ENCODE peak calls at places on chromosomes 1 and 21, in five cellular contexts. T is pancreas, I is neural progenitor cell, Q is psoas muscle, X is fibroblast of lung. R is an unnamed sample.

GRCh38 chr1:152000989-152001630 is 7.5 kb upstream of the S100A10 start:
- DNase-seq in T (no peak), I (no peak), Q (no peak), X (no peak), R (no peak)

GRCh38 chr1:35808376-35809155 is 750 bp downstream of the AGO4 start:
- DNase-seq in T (peak; percentile 70), I (peak; percentile 43), Q (peak; percentile 63), X (peak; percentile 23), R (peak; percentile 14)

GRCh38 chr21:31471865-31472264 is 127.8 kb upstream of the TIAM1 start:
- DNase-seq in T (no peak), I (no peak), Q (no peak), X (no peak), R (no peak)

GRCh38 chr1:159959451-159959850 is 5.4 kb upstream of the SLAMF9 start:
- DNase-seq in T (no peak), I (no peak), Q (no peak), X (no peak), R (no peak)

GRCh38 chr1:231315887-231316286 is 21.8 kb downstream of the EXOC8 start:
- DNase-seq in T (no peak), I (peak; percentile 65), Q (peak; percentile 58), X (peak; percentile 24), R (peak; percentile 65)

GRCh38 chr21:34890724-34891609 is 158.1 kb downstream of the RUNX1 start:
- DNase-seq in T (peak; percentile 64), I (peak; percentile 72), Q (peak; percentile 65), X (peak; percentile 61), R (peak; percentile 56)

GRCh38 chr1:59971464-59971911 is 44.9 kb upstream of the CYP2J2 start:
- DNase-seq in T (peak; percentile 80), I (peak; percentile 82), Q (peak; percentile 79), X (peak; percentile 69), R (peak; percentile 76)

GRCh38 chr1:23720256-23720995 is 22.8 kb upstream of the ELOA start:
- DNase-seq in T (no peak), I (no peak), Q (no peak), X (no peak), R (no peak)

GRCh38 chr1:60727553-60727952 is 354.8 kb upstream of the NFIA start:
- DNase-seq in T (no peak), I (no peak), Q (no peak), X (no peak), R (no peak)

GRCh38 chr1:218676991-218677390 is 331.9 kb downstream of the TGFB2 start:
- DNase-seq in T (no peak), I (peak; percentile 7), Q (no peak), X (no peak), R (no peak)

GRCh38 chr1:230044729-230045128 is 22.3 kb upstream of the GALNT2 start:
- DNase-seq in T (no peak), I (no peak), Q (no peak), X (no peak), R (no peak)

GRCh38 chr1:99247199-99247598 is 17.1 kb upstream of the PLPPR4 start:
- DNase-seq in T (no peak), I (no peak), Q (no peak), X (no peak), R (no peak)

GRCh38 chr1:91635763-91636162 is 135.1 kb downstream of the CDC7 start:
- DNase-seq in T (no peak), I (no peak), Q (no peak), X (no peak), R (no peak)

GRCh38 chr1:46393510-46393909 is 607 bp upstream of the FAAH start:
- DNase-seq in T (no peak), I (peak; percentile 79), Q (no peak), X (no peak), R (no peak)

GRCh38 chr1:56838726-56839125 is 15.9 kb upstream of the C8A start:
- DNase-seq in T (no peak), I (no peak), Q (no peak), X (peak; percentile 24), R (no peak)

GRCh38 chr1:55006931-55007330 is 8.2 kb downstream of the BSND start:
- DNase-seq in T (peak; percentile 30), I (no peak), Q (no peak), X (no peak), R (no peak)

GRCh38 chr1:6280761-6281451 is 20.0 kb upstream of the GPR153 start:
- DNase-seq in T (no peak), I (peak; percentile 76), Q (peak; percentile 66), X (peak; percentile 74), R (peak; percentile 65)

GRCh38 chr1:218463194-218464156 is 118.3 kb downstream of the TGFB2 start:
- DNase-seq in T (peak; percentile 26), I (peak; percentile 70), Q (peak; percentile 82), X (peak; percentile 74), R (no peak)

GRCh38 chr1:219660666-219661463 is 48.0 kb upstream of the ZC3H11B start:
- DNase-seq in T (peak; percentile 90), I (peak; percentile 92), Q (peak; percentile 91), X (peak; percentile 93), R (peak; percentile 96)

GRCh38 chr1:241275981-241276380 is 81.0 kb downstream of the RGS7 start:
- DNase-seq in T (no peak), I (no peak), Q (no peak), X (no peak), R (no peak)

GRCh38 chr21:38913120-38913975 is 107.6 kb downstream of the ETS2 start:
- DNase-seq in T (peak; percentile 90), I (peak; percentile 64), Q (peak; percentile 89), X (peak; percentile 59), R (peak; percentile 84)

GRCh38 chr1:155126494-155127104 is 1.1 kb upstream of the EFNA1 start:
- DNase-seq in T (peak; percentile 77), I (peak; percentile 63), Q (peak; percentile 56), X (peak; percentile 39), R (peak; percentile 35)

GRCh38 chr1:8092603-8093141 is 66.6 kb upstream of the ERRFI1 start:
- DNase-seq in T (no peak), I (no peak), Q (no peak), X (no peak), R (no peak)

GRCh38 chr21:22679207-22679606 is 1681.0 kb downstream of the NCAM2 start:
- DNase-seq in T (no peak), I (no peak), Q (no peak), X (no peak), R (no peak)

GRCh38 chr1:171754381-171754705 is 12.5 kb upstream of the VAMP4 start:
- DNase-seq in T (no peak), I (no peak), Q (no peak), X (peak; percentile 81), R (peak; percentile 51)

GRCh38 chr1:47449702-47450552 is 12.1 kb downstream of the FOXD2 start:
- DNase-seq in T (peak; percentile 79), I (peak; percentile 78), Q (peak; percentile 67), X (no peak), R (peak; percentile 43)

GRCh38 chr1:20730690-20731056 is 1.8 kb downstream of the SH2D5 start:
- DNase-seq in T (no peak), I (no peak), Q (no peak), X (no peak), R (no peak)

GRCh38 chr1:17791055-17791390 is 35.9 kb downstream of the ACTL8 start:
- DNase-seq in T (no peak), I (no peak), Q (no peak), X (no peak), R (no peak)

GRCh38 chr1:48955774-48956173 is 179.1 kb upstream of the BEND5 start:
- DNase-seq in T (no peak), I (no peak), Q (no peak), X (no peak), R (no peak)

GRCh38 chr1:97603776-97604175 is 317.1 kb downstream of the DPYD start:
- DNase-seq in T (no peak), I (no peak), Q (no peak), X (peak; percentile 58), R (no peak)

GRCh38 chr1:29682918-29683314 is 446.6 kb downstream of the PTPRU start:
- DNase-seq in T (peak; percentile 89), I (no peak), Q (no peak), X (no peak), R (peak; percentile 50)

GRCh38 chr1:40708750-40709099 is 17.2 kb downstream of the NFYC start:
- DNase-seq in T (no peak), I (peak; percentile 89), Q (no peak), X (peak; percentile 96), R (peak; percentile 91)

GRCh38 chr1:109271458-109271857 is 11.5 kb downstream of the PSRC1 start:
- DNase-seq in T (no peak), I (no peak), Q (peak; percentile 39), X (no peak), R (no peak)

GRCh38 chr1:64343105-64343960 is 126.6 kb upstream of the CACHD1 start:
- DNase-seq in T (no peak), I (no peak), Q (no peak), X (peak; percentile 48), R (no peak)

GRCh38 chr1:172907834-172908326 is 142.9 kb downstream of the TNFSF18 start:
- DNase-seq in T (no peak), I (no peak), Q (no peak), X (no peak), R (no peak)

GRCh38 chr1:172912765-172913260 is 137.9 kb downstream of the TNFSF18 start:
- DNase-seq in T (no peak), I (no peak), Q (no peak), X (no peak), R (no peak)

GRCh38 chr1:172905452-172905851 is 145.3 kb downstream of the TNFSF18 start:
- DNase-seq in T (no peak), I (no peak), Q (no peak), X (no peak), R (no peak)

GRCh38 chr1:172906778-172907592 is 143.8 kb downstream of the TNFSF18 start:
- DNase-seq in T (no peak), I (no peak), Q (no peak), X (peak; percentile 76), R (no peak)

GRCh38 chr1:172909606-172910326 is 141.0 kb downstream of the TNFSF18 start:
- DNase-seq in T (no peak), I (no peak), Q (no peak), X (peak; percentile 97), R (no peak)
- H3K27ac ChIP-seq in T (peak overlapping the region; percentile 24), I (no peak overlapping the region), Q (no peak overlapping the region), X (peak overlapping the region; percentile 84), R (no peak overlapping the region)

GRCh38 chr1:43427941-43428340 is 25.8 kb downstream of the HYI start:
- DNase-seq in T (no peak), I (no peak), Q (peak; percentile 35), X (no peak), R (no peak)
- H3K36me3 ChIP-seq in T (peaks cover 58% of the 10 kb centered on the region), I (no peaks in the 10 kb centered on the region), Q (peaks cover 93% of the 10 kb centered on the region), X (peaks cover 60% of the 10 kb centered on the region), R (peaks cover 35% of the 10 kb centered on the region)

GRCh38 chr1:110619412-110620249 is 13.5 kb upstream of the KCNA2 start:
- DNase-seq in T (peak; percentile 91), I (peak; percentile 95), Q (peak; percentile 88), X (peak; percentile 64), R (peak; percentile 93)

GRCh38 chr1:110620250-110620615 is 14.1 kb upstream of the KCNA2 start:
- DNase-seq in T (no peak), I (no peak), Q (no peak), X (no peak), R (no peak)

GRCh38 chr1:110617589-110617988 is 11.4 kb upstream of the KCNA2 start:
- DNase-seq in T (no peak), I (no peak), Q (no peak), X (no peak), R (no peak)

GRCh38 chr1:110617116-110617515 is 11.0 kb upstream of the KCNA2 start:
- DNase-seq in T (no peak), I (no peak), Q (no peak), X (no peak), R (no peak)

GRCh38 chr1:110618668-110619067 is 12.5 kb upstream of the KCNA2 start:
- DNase-seq in T (no peak), I (no peak), Q (no peak), X (no peak), R (no peak)
- H3K27me3 ChIP-seq in T (no peaks in the 10 kb centered on the region), I (peaks cover 88% of the 10 kb centered on the region), Q (peaks cover 42% of the 10 kb centered on the region), X (peaks cover 8% of the 10 kb centered on the region), R (peaks cover 74% of the 10 kb centered on the region)

GRCh38 chr1:113858418-113858817 is 13.1 kb downstream of the PTPN22 start:
- DNase-seq in T (no peak), I (no peak), Q (no peak), X (no peak), R (no peak)
- H3K27ac ChIP-seq in T (no peak overlapping the region), I (no peak overlapping the region), Q (no peak overlapping the region), X (no peak overlapping the region), R (no peak overlapping the region)

R was measured in cardiac muscle cell.